ENCODE peak calls at places on chromosomes 1 and 21, in seven cellular contexts. F is PC-3, A is tibial nerve, D is dorsolateral prefrontal cortex, B is fibroblast of lung, K is upper lobe of right lung, Z is kidney epithelial cell. M is an unnamed sample.

GRCh38 chr1:244161111-244161510 is 110.0 kb downstream of the ZBTB18 start:
- DNase-seq in A (no peak), F (no peak), Z (no peak), D (no peak), B (no peak), K (no peak), M (no peak)

GRCh38 chr1:66217021-66217420 is 316.9 kb upstream of the SGIP1 start:
- DNase-seq in D (no peak), B (peak), A (no peak), F (peak), K (no peak), Z (peak), M (peak)

GRCh38 chr1:169697769-169698168 is 13.7 kb downstream of the SELL start:
- DNase-seq in D (no peak), B (no peak), K (no peak), F (no peak), A (no peak), Z (no peak), M (no peak)

GRCh38 chr1:66589326-66589725 is 55.4 kb downstream of the SGIP1 start:
- DNase-seq in D (no peak), K (no peak), Z (no peak), B (no peak), F (no peak), A (no peak), M (no peak)

GRCh38 chr1:110673197-110673701 is 1.5 kb downstream of the KCNA3 start:
- DNase-seq in K (no peak), Z (no peak), A (no peak), D (no peak), B (no peak), F (no peak), M (no peak)

GRCh38 chr1:155178441-155179106 is 4.9 kb downstream of the TRIM46 start:
- DNase-seq in Z (no peak), A (peak), D (no peak), F (no peak), K (peak), B (no peak), M (no peak)

GRCh38 chr1:119435061-119435460 is 20.1 kb downstream of the HSD3B2 start:
- DNase-seq in Z (no peak), A (no peak), F (peak), D (no peak), B (no peak), K (no peak), M (no peak)

GRCh38 chr1:31769720-31770390 is 5.7 kb upstream of the ADGRB2 start:
- DNase-seq in D (no peak), Z (no peak), F (no peak), B (no peak), A (no peak), K (no peak), M (no peak)

GRCh38 chr1:226809785-226810571 is 60.4 kb upstream of the PSEN2 start:
- DNase-seq in D (no peak), Z (peak), K (no peak), A (no peak), B (no peak), F (no peak), M (peak)

GRCh38 chr1:154552036-154552435 is 6.4 kb downstream of the UBE2Q1 start:
- DNase-seq in D (no peak), B (no peak), A (no peak), Z (no peak), K (no peak), F (no peak), M (no peak)

GRCh38 chr1:34125721-34126380 is 39.2 kb downstream of the CSMD2 start:
- DNase-seq in K (no peak), B (no peak), A (no peak), F (no peak), D (no peak), Z (no peak), M (peak)

GRCh38 chr1:183363967-183364366 is 54.2 kb downstream of the NMNAT2 start:
- DNase-seq in D (no peak), Z (no peak), A (no peak), K (no peak), B (no peak), F (no peak), M (no peak)

GRCh38 chr1:44524655-44525530 is 119.8 kb downstream of the RNF220 start:
- DNase-seq in B (no peak), A (no peak), D (no peak), K (no peak), F (no peak), Z (no peak), M (no peak)

GRCh38 chr21:28712396-28712795 is 280.3 kb downstream of the LTN1 start:
- DNase-seq in A (no peak), K (no peak), B (no peak), F (no peak), D (no peak), Z (no peak), M (no peak)

GRCh38 chr1:159188375-159188788 is 16.3 kb upstream of the ACKR1 start:
- DNase-seq in B (peak), A (peak), D (peak), F (peak), Z (no peak), K (peak), M (no peak)

GRCh38 chr1:199301472-199301871 is 662.6 kb downstream of the PTPRC start:
- DNase-seq in B (no peak), K (no peak), Z (no peak), D (no peak), A (no peak), F (no peak), M (no peak)

GRCh38 chr1:68178821-68179490 is 53.4 kb downstream of the WLS start:
- DNase-seq in F (peak), A (no peak), B (no peak), Z (no peak), K (no peak), D (no peak), M (peak)

GRCh38 chr1:41447995-41448770 is 36.3 kb downstream of the EDN2 start:
- DNase-seq in K (no peak), Z (no peak), D (no peak), F (no peak), A (no peak), B (no peak), M (no peak)

GRCh38 chr1:66933887-66934700 is 9.3 kb downstream of the MIER1 start:
- DNase-seq in B (no peak), K (no peak), F (peak), Z (no peak), A (no peak), D (no peak), M (no peak)

GRCh38 chr21:41802684-41803083 is 35.8 kb upstream of the RIPK4 start:
- DNase-seq in D (peak), Z (no peak), A (peak), B (peak), K (no peak), F (peak), M (peak)

GRCh38 chr1:153534226-153534932 is 1.4 kb downstream of the S100A6 start:
- DNase-seq in D (no peak), A (no peak), K (peak), F (peak), Z (no peak), B (peak), M (peak)

GRCh38 chr1:119370748-119371147 is 2.2 kb downstream of the HAO2 start:
- DNase-seq in Z (no peak), D (no peak), F (no peak), K (no peak), A (no peak), B (no peak), M (no peak)

GRCh38 chr1:208988811-208989222 is 594.7 kb upstream of the CAMK1G start:
- DNase-seq in K (no peak), B (peak), Z (peak), F (peak), A (no peak), D (no peak), M (peak)

GRCh38 chr1:179550753-179551682 is 24.7 kb downstream of the NPHS2 start:
- DNase-seq in K (no peak), Z (no peak), B (peak), A (no peak), D (no peak), F (peak), M (peak)

GRCh38 chr1:119080586-119080985 is 59.9 kb downstream of the WARS2 start:
- DNase-seq in Z (peak), B (peak), A (peak), D (no peak), F (peak), K (no peak), M (peak)

GRCh38 chr1:230282157-230282556 is 144.0 kb downstream of the PGBD5 start:
- DNase-seq in A (no peak), Z (no peak), D (no peak), F (no peak), K (peak), B (no peak), M (no peak)

GRCh38 chr1:154398141-154398540 is 7.0 kb upstream of the IL6R start:
- DNase-seq in Z (no peak), B (no peak), A (no peak), D (no peak), K (no peak), F (no peak), M (no peak)

GRCh38 chr21:41953249-41953830 is 478 bp downstream of the C2CD2 start:
- DNase-seq in Z (no peak), B (no peak), A (no peak), K (peak), D (no peak), F (peak), M (no peak)

GRCh38 chr1:201916649-201917249 is 28.1 kb downstream of the SHISA4 start:
- DNase-seq in D (no peak), F (peak), A (peak), B (peak), K (no peak), Z (peak), M (peak)

GRCh38 chr1:235455097-235455496 is 49.2 kb downstream of the B3GALNT2 start:
- DNase-seq in A (no peak), B (no peak), K (no peak), Z (no peak), D (no peak), F (no peak), M (no peak)
- TF ChIP-seq CTCF in A (no peak), B (no peak), K (no peak), Z (no peak), D (no peak), F (no peak), M (no peak)

GRCh38 chr21:44684483-44684882 is 2.5 kb upstream of the KRTAP12-1 start:
- DNase-seq in A (no peak), D (no peak), Z (no peak), F (no peak), B (no peak), K (no peak), M (no peak)
- H3K4me3 ChIP-seq in A (no peak), D (no peak), Z (no peak), F (no peak), B (no peak), K (no peak), M (no peak)

GRCh38 chr1:15523922-15524282 is at the start of gene CASP9:
- DNase-seq in K (no peak), A (no peak), F (no peak), Z (no peak), D (no peak), B (no peak), M (no peak)
- TF ChIP-seq CTCF in K (no peak), A (no peak), F (no peak), Z (no peak), D (no peak), B (no peak), M (no peak)

GRCh38 chr1:152108899-152109222 is 6.4 kb downstream of the TCHH start:
- DNase-seq in A (no peak), F (no peak), D (no peak), K (no peak), Z (no peak), B (no peak), M (no peak)
- H3K4me3 ChIP-seq in A (peak), F (peak), D (peak), K (peak), Z (no peak), B (no peak), M (no peak)

GRCh38 chr1:174189424-174190062 is 30.2 kb downstream of the RABGAP1L start:
- DNase-seq in Z (no peak), D (no peak), A (no peak), K (no peak), B (no peak), F (no peak), M (no peak)
- TF ChIP-seq CTCF in Z (no peak), D (no peak), A (no peak), K (no peak), B (no peak), F (no peak), M (no peak)

GRCh38 chr21:15060776-15061175 is 4.0 kb downstream of the NRIP1 start:
- DNase-seq in D (no peak), Z (no peak), F (peak), K (no peak), A (no peak), B (no peak), M (peak)
- H3K4me3 ChIP-seq in D (no peak), Z (peak), F (peak), K (no peak), A (peak), B (peak), M (peak)

GRCh38 chr1:84143796-84144565 is at the start of gene PRKACB:
- DNase-seq in K (no peak), Z (no peak), A (no peak), D (no peak), B (peak), F (peak), M (peak)

GRCh38 chr1:84146375-84147032 is 2.4 kb downstream of the PRKACB start:
- DNase-seq in F (peak), A (no peak), B (peak), Z (peak), D (no peak), K (no peak), M (peak)

GRCh38 chr1:84145051-84145450 is 980 bp downstream of the PRKACB start:
- DNase-seq in Z (no peak), B (no peak), A (no peak), F (peak), D (no peak), K (no peak), M (no peak)

GRCh38 chr1:84141177-84142003 is 2.7 kb upstream of the PRKACB start:
- DNase-seq in F (peak), D (no peak), A (no peak), K (no peak), B (peak), Z (no peak), M (peak)
- TF ChIP-seq CTCF in F (peak), D (peak), A (peak), K (peak), B (peak), Z (peak), M (peak)

GRCh38 chr21:34880401-34880800 is 168.7 kb downstream of the RUNX1 start:
- DNase-seq in Z (no peak), D (no peak), A (no peak), B (no peak), K (no peak), F (no peak), M (no peak)

GRCh38 chr21:34882719-34883131 is 166.4 kb downstream of the RUNX1 start:
- DNase-seq in Z (no peak), K (no peak), A (no peak), F (no peak), D (no peak), B (no peak), M (peak)

GRCh38 chr21:34883501-34884271 is 165.4 kb downstream of the RUNX1 start:
- DNase-seq in D (no peak), F (peak), Z (no peak), A (no peak), K (no peak), B (peak), M (peak)

GRCh38 chr21:34881894-34882371 is 167.2 kb downstream of the RUNX1 start:
- DNase-seq in Z (no peak), F (peak), K (no peak), B (peak), A (no peak), D (no peak), M (peak)

DNA sequence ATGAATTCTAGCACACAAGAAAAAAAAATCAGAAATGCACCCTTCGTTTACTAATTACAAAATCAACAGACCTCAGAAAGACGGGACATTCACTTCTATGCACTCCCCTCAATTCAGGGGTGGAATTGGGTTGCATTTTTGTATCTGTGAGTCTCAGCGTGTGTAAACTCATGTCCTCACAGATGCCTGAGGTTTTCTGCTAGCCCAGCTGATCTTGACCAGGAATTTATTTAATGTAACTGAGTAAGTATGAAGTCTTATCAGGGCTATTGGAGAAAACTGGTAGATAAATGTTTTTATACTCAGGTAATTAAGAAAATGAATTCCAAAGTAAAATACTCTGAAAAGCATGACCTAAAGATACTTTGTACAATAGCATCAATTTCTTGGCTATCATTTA is 167.7 kb downstream of the RUNX1 start:
- DNase-seq in D (no peak), B (peak), Z (no peak), A (no peak), F (peak), K (no peak), M (peak)
- H3K4me3 ChIP-seq in D (no peak), B (peak), Z (no peak), A (no peak), F (peak), K (peak), M (peak)

GRCh38 chr1:228082260-228082974 is at the start of gene ARF1:
- DNase-seq in B (peak), K (peak), A (peak), Z (peak), F (peak), D (peak), M (peak)
- TF ChIP-seq CTCF in B (no peak), K (no peak), A (no peak), Z (no peak), F (no peak), D (peak), M (no peak)